ENCODE peak calls at places on chromosome 12, in nine cellular contexts. One of them, this sample, is unnamed.

GRCh38 chr12:19018302-19018980 is 111.1 kb upstream of the PLEKHA5 start:
- DNase-seq in lung microvascular endothelial cell: peak
- DNase-seq in LoVo: peak
- DNase-seq in amniotic stem cell: no peak
- DNase-seq in GM03348: peak
- DNase-seq in M059J: peak
- DNase-seq in heart left ventricle: no peak
- DNase-seq in MV-4-11: no peak
- DNase-seq in H7: no peak
- DNase-seq in this sample: no peak

GRCh38 chr12:123269980-123270379 is 1.7 kb downstream of the CDK2AP1 start:
- DNase-seq in heart left ventricle: no peak
- DNase-seq in GM03348: no peak
- DNase-seq in MV-4-11: no peak
- DNase-seq in lung microvascular endothelial cell: peak
- DNase-seq in amniotic stem cell: no peak
- DNase-seq in H7: peak
- DNase-seq in M059J: no peak
- DNase-seq in LoVo: no peak
- DNase-seq in this sample: no peak

GRCh38 chr12:25583545-25583944 is 30.5 kb upstream of the LMNTD1 start:
- DNase-seq in LoVo: peak
- DNase-seq in heart left ventricle: no peak
- DNase-seq in M059J: peak
- DNase-seq in MV-4-11: no peak
- DNase-seq in GM03348: no peak
- DNase-seq in amniotic stem cell: no peak
- DNase-seq in lung microvascular endothelial cell: no peak
- DNase-seq in H7: peak
- DNase-seq in this sample: no peak

GRCh38 chr12:131202592-131203378 is 249.1 kb downstream of the ADGRD1 start:
- DNase-seq in H7: peak
- DNase-seq in LoVo: no peak
- DNase-seq in MV-4-11: no peak
- DNase-seq in GM03348: no peak
- DNase-seq in M059J: no peak
- DNase-seq in amniotic stem cell: no peak
- DNase-seq in lung microvascular endothelial cell: no peak
- DNase-seq in heart left ventricle: no peak
- DNase-seq in this sample: no peak

GRCh38 chr12:104605685-104606084 is 148.9 kb downstream of the CHST11 start:
- DNase-seq in MV-4-11: peak
- DNase-seq in amniotic stem cell: no peak
- DNase-seq in heart left ventricle: peak
- DNase-seq in lung microvascular endothelial cell: no peak
- DNase-seq in GM03348: peak
- DNase-seq in M059J: peak
- DNase-seq in LoVo: no peak
- DNase-seq in H7: peak
- DNase-seq in this sample: no peak

GRCh38 chr12:23950011-23950774 is 723 bp upstream of the SOX5 start:
- DNase-seq in amniotic stem cell: no peak
- DNase-seq in lung microvascular endothelial cell: peak
- DNase-seq in MV-4-11: no peak
- DNase-seq in GM03348: no peak
- DNase-seq in LoVo: no peak
- DNase-seq in heart left ventricle: no peak
- DNase-seq in H7: peak
- DNase-seq in M059J: peak
- DNase-seq in this sample: no peak

GRCh38 chr12:120119395-120119973 is 2.9 kb upstream of the RAB35 start:
- DNase-seq in H7: no peak
- DNase-seq in amniotic stem cell: peak
- DNase-seq in GM03348: peak
- DNase-seq in heart left ventricle: no peak
- DNase-seq in LoVo: no peak
- DNase-seq in lung microvascular endothelial cell: peak
- DNase-seq in MV-4-11: peak
- DNase-seq in M059J: peak
- DNase-seq in this sample: no peak

GRCh38 chr12:109130755-109131521 is 14.6 kb downstream of the ACACB start:
- DNase-seq in heart left ventricle: peak
- DNase-seq in M059J: peak
- DNase-seq in LoVo: no peak
- DNase-seq in H7: no peak
- DNase-seq in MV-4-11: no peak
- DNase-seq in lung microvascular endothelial cell: no peak
- DNase-seq in amniotic stem cell: no peak
- DNase-seq in GM03348: no peak
- DNase-seq in this sample: no peak

GRCh38 chr12:57063991-57064725 is 14.2 kb upstream of the MYO1A start:
- DNase-seq in heart left ventricle: no peak
- DNase-seq in H7: no peak
- DNase-seq in M059J: no peak
- DNase-seq in lung microvascular endothelial cell: peak
- DNase-seq in amniotic stem cell: no peak
- DNase-seq in GM03348: no peak
- DNase-seq in LoVo: no peak
- DNase-seq in MV-4-11: peak
- DNase-seq in this sample: no peak

GRCh38 chr12:96473394-96474093 is 15.8 kb upstream of the CFAP54 start:
- DNase-seq in lung microvascular endothelial cell: peak
- DNase-seq in amniotic stem cell: no peak
- DNase-seq in LoVo: no peak
- DNase-seq in M059J: no peak
- DNase-seq in heart left ventricle: no peak
- DNase-seq in H7: no peak
- DNase-seq in GM03348: no peak
- DNase-seq in MV-4-11: no peak
- DNase-seq in this sample: no peak

GRCh38 chr12:59808317-59808910 is 212.6 kb downstream of the SLC16A7 start:
- DNase-seq in H7: peak
- DNase-seq in MV-4-11: peak
- DNase-seq in LoVo: peak
- DNase-seq in M059J: peak
- DNase-seq in amniotic stem cell: peak
- DNase-seq in lung microvascular endothelial cell: peak
- DNase-seq in heart left ventricle: no peak
- DNase-seq in GM03348: peak
- DNase-seq in this sample: peak

GRCh38 chr12:32083489-32083888 is 23.2 kb upstream of the BICD1 start:
- DNase-seq in lung microvascular endothelial cell: peak
- DNase-seq in amniotic stem cell: peak
- DNase-seq in MV-4-11: peak
- DNase-seq in GM03348: peak
- DNase-seq in LoVo: no peak
- DNase-seq in heart left ventricle: no peak
- DNase-seq in M059J: peak
- DNase-seq in H7: no peak
- DNase-seq in this sample: no peak

GRCh38 chr12:102631274-102631673 is 150.9 kb upstream of the IGF1 start:
- DNase-seq in M059J: peak
- DNase-seq in GM03348: peak
- DNase-seq in heart left ventricle: no peak
- DNase-seq in lung microvascular endothelial cell: no peak
- DNase-seq in amniotic stem cell: peak
- DNase-seq in H7: no peak
- DNase-seq in LoVo: peak
- DNase-seq in MV-4-11: no peak
- DNase-seq in this sample: no peak

GRCh38 chr12:3662516-3662915 is 90.4 kb downstream of the CRACR2A start:
- DNase-seq in M059J: no peak
- DNase-seq in H7: peak
- DNase-seq in heart left ventricle: no peak
- DNase-seq in LoVo: peak
- DNase-seq in MV-4-11: peak
- DNase-seq in amniotic stem cell: no peak
- DNase-seq in lung microvascular endothelial cell: no peak
- DNase-seq in GM03348: no peak
- DNase-seq in this sample: no peak

GRCh38 chr12:3207858-3208257 is 130.7 kb downstream of the TSPAN9 start:
- DNase-seq in M059J: no peak
- DNase-seq in MV-4-11: no peak
- DNase-seq in H7: peak
- DNase-seq in GM03348: no peak
- DNase-seq in lung microvascular endothelial cell: no peak
- DNase-seq in heart left ventricle: peak
- DNase-seq in amniotic stem cell: no peak
- DNase-seq in LoVo: no peak
- DNase-seq in this sample: no peak

GRCh38 chr12:67648306-67649164 is at the start of gene DYRK2:
- DNase-seq in H7: peak
- DNase-seq in LoVo: peak
- DNase-seq in heart left ventricle: peak
- DNase-seq in lung microvascular endothelial cell: peak
- DNase-seq in MV-4-11: peak
- DNase-seq in M059J: peak
- DNase-seq in amniotic stem cell: peak
- DNase-seq in GM03348: peak
- DNase-seq in this sample: no peak

GRCh38 chr12:87202189-87202588 is 827.0 kb downstream of the C12orf50 start:
- DNase-seq in GM03348: no peak
- DNase-seq in M059J: no peak
- DNase-seq in lung microvascular endothelial cell: no peak
- DNase-seq in H7: no peak
- DNase-seq in MV-4-11: no peak
- DNase-seq in LoVo: no peak
- DNase-seq in amniotic stem cell: no peak
- DNase-seq in heart left ventricle: no peak
- DNase-seq in this sample: no peak

GRCh38 chr12:47730341-47730744 is 5.1 kb upstream of the ENDOU start:
- DNase-seq in lung microvascular endothelial cell: no peak
- DNase-seq in heart left ventricle: no peak
- DNase-seq in amniotic stem cell: no peak
- DNase-seq in H7: no peak
- DNase-seq in GM03348: no peak
- DNase-seq in MV-4-11: no peak
- DNase-seq in M059J: peak
- DNase-seq in LoVo: no peak
- DNase-seq in this sample: no peak

GRCh38 chr12:129788506-129788905 is 115.3 kb downstream of the TMEM132D start:
- DNase-seq in MV-4-11: no peak
- DNase-seq in heart left ventricle: no peak
- DNase-seq in amniotic stem cell: peak
- DNase-seq in LoVo: no peak
- DNase-seq in H7: no peak
- DNase-seq in M059J: peak
- DNase-seq in GM03348: no peak
- DNase-seq in lung microvascular endothelial cell: no peak
- DNase-seq in this sample: no peak

GRCh38 chr12:130924946-130925345 is 28.8 kb upstream of the ADGRD1 start:
- DNase-seq in MV-4-11: no peak
- DNase-seq in amniotic stem cell: no peak
- DNase-seq in M059J: no peak
- DNase-seq in lung microvascular endothelial cell: no peak
- DNase-seq in LoVo: no peak
- DNase-seq in heart left ventricle: no peak
- DNase-seq in GM03348: no peak
- DNase-seq in H7: no peak
- DNase-seq in this sample: no peak

GRCh38 chr12:41743835-41744234 is 400.8 kb downstream of the GXYLT1 start:
- DNase-seq in H7: no peak
- DNase-seq in LoVo: no peak
- DNase-seq in amniotic stem cell: no peak
- DNase-seq in heart left ventricle: no peak
- DNase-seq in lung microvascular endothelial cell: no peak
- DNase-seq in GM03348: no peak
- DNase-seq in MV-4-11: no peak
- DNase-seq in M059J: peak
- DNase-seq in this sample: peak

GRCh38 chr12:73935817-73936216 is 601.8 kb upstream of the ATXN7L3B start:
- DNase-seq in MV-4-11: no peak
- DNase-seq in amniotic stem cell: no peak
- DNase-seq in GM03348: no peak
- DNase-seq in lung microvascular endothelial cell: no peak
- DNase-seq in M059J: no peak
- DNase-seq in LoVo: no peak
- DNase-seq in heart left ventricle: no peak
- DNase-seq in H7: peak
- DNase-seq in this sample: no peak

GRCh38 chr12:50842637-50843493 is at the start of gene TMPRSS12:
- DNase-seq in H7: peak
- DNase-seq in amniotic stem cell: no peak
- DNase-seq in GM03348: no peak
- DNase-seq in MV-4-11: no peak
- DNase-seq in LoVo: no peak
- DNase-seq in M059J: no peak
- DNase-seq in heart left ventricle: no peak
- DNase-seq in lung microvascular endothelial cell: no peak
- DNase-seq in this sample: no peak

GRCh38 chr12:7905071-7905470 is 30.9 kb downstream of the SLC2A3 start:
- DNase-seq in GM03348: no peak
- DNase-seq in MV-4-11: no peak
- DNase-seq in LoVo: peak
- DNase-seq in M059J: no peak
- DNase-seq in heart left ventricle: no peak
- DNase-seq in amniotic stem cell: no peak
- DNase-seq in lung microvascular endothelial cell: peak
- DNase-seq in H7: no peak
- DNase-seq in this sample: no peak

GRCh38 chr12:88538250-88538649 is 42.0 kb downstream of the KITLG start:
- DNase-seq in amniotic stem cell: no peak
- DNase-seq in M059J: no peak
- DNase-seq in GM03348: no peak
- DNase-seq in lung microvascular endothelial cell: no peak
- DNase-seq in heart left ventricle: no peak
- DNase-seq in H7: no peak
- DNase-seq in MV-4-11: peak
- DNase-seq in LoVo: no peak
- DNase-seq in this sample: no peak

GRCh38 chr12:53345486-53346195 is 9.5 kb upstream of the SP7 start:
- DNase-seq in lung microvascular endothelial cell: peak
- DNase-seq in H7: peak
- DNase-seq in heart left ventricle: peak
- DNase-seq in MV-4-11: no peak
- DNase-seq in M059J: no peak
- DNase-seq in GM03348: peak
- DNase-seq in LoVo: no peak
- DNase-seq in amniotic stem cell: no peak
- DNase-seq in this sample: no peak

GRCh38 chr12:7078163-7078562 is 14.1 kb downstream of the C1R start:
- DNase-seq in LoVo: no peak
- DNase-seq in GM03348: no peak
- DNase-seq in heart left ventricle: no peak
- DNase-seq in lung microvascular endothelial cell: no peak
- DNase-seq in amniotic stem cell: no peak
- DNase-seq in H7: no peak
- DNase-seq in M059J: no peak
- DNase-seq in MV-4-11: no peak
- DNase-seq in this sample: no peak

GRCh38 chr12:7319934-7320333 is 16.1 kb downstream of the ACSM4 start:
- DNase-seq in amniotic stem cell: no peak
- DNase-seq in lung microvascular endothelial cell: no peak
- DNase-seq in MV-4-11: no peak
- DNase-seq in M059J: no peak
- DNase-seq in heart left ventricle: no peak
- DNase-seq in LoVo: no peak
- DNase-seq in H7: no peak
- DNase-seq in GM03348: no peak
- DNase-seq in this sample: no peak

GRCh38 chr12:109609256-109609821 is 35.7 kb downstream of the MVK start:
- DNase-seq in LoVo: no peak
- DNase-seq in M059J: no peak
- DNase-seq in MV-4-11: no peak
- DNase-seq in heart left ventricle: no peak
- DNase-seq in GM03348: no peak
- DNase-seq in amniotic stem cell: no peak
- DNase-seq in lung microvascular endothelial cell: no peak
- DNase-seq in H7: no peak
- DNase-seq in this sample: no peak

This sample was measured in Panc1.